ENCODE peak calls at places on chromosomes 5 and 9, in seven cellular contexts. X, U, T, D, F, E and V are unnamed samples.
A peak's percentile ranks its signal among the peaks of the same experiment; 100 is the strongest.

GRCh38 chr5:133531634-133532033 is 80.7 kb downstream of the FSTL4 start:
- DNase-seq in X (no peak), U (no peak), E (no peak), D (peak; percentile 27), F (no peak), T (peak; percentile 17), V (no peak)

GRCh38 chr5:177364159-177364962 is 6.6 kb downstream of the RGS14 start:
- DNase-seq in D (no peak), X (no peak), E (no peak), F (no peak), U (no peak), T (no peak), V (no peak)

GRCh38 chr9:94740191-94740874 is 13.8 kb downstream of the AOPEP start:
- DNase-seq in F (no peak), U (no peak), T (no peak), E (no peak), X (no peak), D (no peak), V (no peak)

GRCh38 chr5:118008779-118009178 is 979.6 kb downstream of the DTWD2 start:
- DNase-seq in T (no peak), X (no peak), D (no peak), F (no peak), U (no peak), E (no peak), V (no peak)

GRCh38 chr5:94674841-94675382 is 56.4 kb downstream of the SLF1 start:
- DNase-seq in U (no peak), D (no peak), E (peak; percentile 18), T (peak; percentile 28), X (no peak), F (no peak), V (no peak)

GRCh38 chr5:142808778-142809606 is 38.8 kb downstream of the ARHGAP26 start:
- DNase-seq in F (no peak), D (no peak), E (no peak), X (no peak), T (no peak), U (no peak), V (no peak)

GRCh38 chr9:99873531-99873930 is 32.9 kb upstream of the STX17 start:
- DNase-seq in E (peak; percentile 23), T (peak; percentile 85), F (no peak), U (no peak), X (no peak), D (no peak), V (no peak)

GRCh38 chr9:105296889-105297288 is 52.4 kb downstream of the SLC44A1 start:
- DNase-seq in D (peak; percentile 46), E (peak; percentile 98), F (no peak), T (peak; percentile 90), X (peak; percentile 95), U (peak; percentile 20), V (no peak)

GRCh38 chr5:177094224-177095087 is 7.7 kb downstream of the FGFR4 start:
- DNase-seq in D (peak; percentile 43), U (no peak), E (peak; percentile 92), T (peak; percentile 84), X (no peak), F (no peak), V (no peak)

GRCh38 chr5:158802941-158803341 is 296.8 kb downstream of the EBF1 start:
- DNase-seq in F (no peak), D (no peak), T (peak; percentile 3), U (no peak), E (no peak), X (no peak), V (no peak)

DNA sequence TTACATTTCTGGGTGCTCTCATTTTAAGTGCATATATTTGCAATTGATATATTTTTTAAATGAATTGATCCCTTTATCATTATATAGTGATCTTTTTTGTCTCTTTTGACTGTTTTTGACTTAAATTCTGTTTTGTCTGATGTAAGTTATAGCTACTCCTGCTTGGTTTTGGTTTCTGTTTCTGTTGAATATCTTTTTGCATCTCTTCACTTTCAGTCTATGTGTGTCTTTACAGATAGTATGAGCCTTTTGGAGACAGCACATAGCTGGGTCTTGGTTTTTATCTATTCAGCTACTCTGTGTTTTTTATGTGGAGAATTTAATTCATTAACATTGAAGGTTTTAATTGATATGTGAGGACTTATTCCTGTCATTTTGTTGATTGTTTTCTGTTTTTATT is 311.3 kb downstream of the SPATA31D1 start:
- DNase-seq in D (no peak), E (peak; percentile 10), U (no peak), X (no peak), T (no peak), F (no peak), V (no peak)
- H3K4ac ChIP-seq in D (no peak overlapping the region), E (no peak overlapping the region), U (no peak overlapping the region), X (no peak overlapping the region), T (no peak overlapping the region), F (no peak overlapping the region), V (no peak overlapping the region)

GRCh38 chr5:96648023-96648422 is 14.2 kb upstream of the CAST start:
- DNase-seq in E (no peak), T (no peak), U (no peak), D (no peak), F (no peak), X (no peak), V (no peak)
- H3K4ac ChIP-seq in E (no peak overlapping the region), T (no peak overlapping the region), U (no peak overlapping the region), D (no peak overlapping the region), F (no peak overlapping the region), X (no peak overlapping the region), V (no peak overlapping the region)

GRCh38 chr5:138545919-138546562 is 3.0 kb upstream of the ETF1 start:
- DNase-seq in D (peak; percentile 72), T (peak; percentile 49), U (no peak), F (no peak), X (no peak), E (peak; percentile 42), V (no peak)
- H3K4ac ChIP-seq in D (no peak overlapping the region), T (no peak overlapping the region), U (no peak overlapping the region), F (no peak overlapping the region), X (no peak overlapping the region), E (no peak overlapping the region), V (no peak overlapping the region)

GRCh38 chr5:153756540-153756939 is 266.1 kb downstream of the GRIA1 start:
- DNase-seq in U (no peak), D (no peak), T (peak; percentile 6), X (peak; percentile 64), F (no peak), E (peak; percentile 12), V (no peak)

GRCh38 chr5:153752890-153753289 is 262.4 kb downstream of the GRIA1 start:
- DNase-seq in F (no peak), D (no peak), X (peak; percentile 65), T (no peak), U (no peak), E (no peak), V (no peak)

GRCh38 chr5:153753645-153754432 is 263.4 kb downstream of the GRIA1 start:
- DNase-seq in U (no peak), T (no peak), F (no peak), E (no peak), X (peak; percentile 72), D (no peak), V (no peak)

GRCh38 chr5:153755913-153756500 is 265.5 kb downstream of the GRIA1 start:
- DNase-seq in X (no peak), T (no peak), E (no peak), D (no peak), U (no peak), F (no peak), V (no peak)
- H3K4ac ChIP-seq in X (no peak overlapping the region), T (no peak overlapping the region), E (no peak overlapping the region), D (no peak overlapping the region), U (no peak overlapping the region), F (no peak overlapping the region), V (no peak overlapping the region)

GRCh38 chr5:11684607-11685006 is 219.6 kb downstream of the CTNND2 start:
- DNase-seq in U (no peak), D (no peak), X (no peak), E (no peak), F (no peak), T (no peak), V (no peak)
- H3K4ac ChIP-seq in U (no peak overlapping the region), D (no peak overlapping the region), X (no peak overlapping the region), E (no peak overlapping the region), F (no peak overlapping the region), T (no peak overlapping the region), V (no peak overlapping the region)

DNA sequence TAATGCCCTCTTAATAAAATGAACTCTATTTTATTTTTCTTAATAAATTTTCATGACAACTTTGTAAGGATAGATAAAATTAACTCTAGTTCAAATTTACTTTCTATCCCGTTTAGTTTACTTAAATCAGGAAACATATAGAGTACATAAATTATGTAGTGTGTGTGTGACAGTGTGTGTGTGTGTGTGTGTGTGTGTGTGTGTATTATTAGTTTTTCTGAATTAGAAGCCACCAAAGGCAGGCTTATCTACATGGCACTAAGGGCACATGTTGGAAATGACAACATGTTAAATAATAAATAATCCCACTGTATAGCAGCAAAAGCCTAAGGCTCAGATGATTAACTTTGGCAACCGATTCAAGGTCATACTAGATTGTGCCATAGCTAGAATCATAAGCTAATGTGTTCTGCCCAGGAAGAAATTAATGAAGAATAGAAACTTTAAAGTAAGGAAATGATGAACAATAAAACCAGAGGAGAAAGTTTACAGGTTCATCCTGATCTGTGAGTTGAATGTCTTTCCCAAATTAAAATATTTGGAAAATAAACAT is 54.6 kb downstream of the MEGF9 start:
- DNase-seq in X (no peak), U (no peak), D (no peak), E (no peak), T (no peak), F (no peak), V (no peak)
- H3K4ac ChIP-seq in X (no peak overlapping the region), U (no peak overlapping the region), D (no peak overlapping the region), E (no peak overlapping the region), T (no peak overlapping the region), F (no peak overlapping the region), V (no peak overlapping the region)

GRCh38 chr5:137492321-137492720 is 6.8 kb downstream of the SPOCK1 start:
- DNase-seq in D (no peak), X (no peak), U (no peak), T (peak; percentile 77), E (no peak), F (no peak), V (no peak)
- H3K4ac ChIP-seq in D (no peak overlapping the region), X (no peak overlapping the region), U (no peak overlapping the region), T (no peak overlapping the region), E (no peak overlapping the region), F (no peak overlapping the region), V (no peak overlapping the region)

GRCh38 chr5:40405230-40405629 is 274.5 kb upstream of the PTGER4 start:
- DNase-seq in D (no peak), X (no peak), F (no peak), E (peak; percentile 50), T (no peak), U (no peak), V (no peak)

GRCh38 chr5:40409600-40409999 is 270.1 kb upstream of the PTGER4 start:
- DNase-seq in D (peak; percentile 19), X (no peak), F (no peak), T (no peak), E (no peak), U (no peak), V (no peak)

GRCh38 chr5:40406426-40407211 is 273.1 kb upstream of the PTGER4 start:
- DNase-seq in X (no peak), U (no peak), D (no peak), F (no peak), T (no peak), E (peak; percentile 40), V (no peak)

GRCh38 chr5:40404613-40405012 is 275.1 kb upstream of the PTGER4 start:
- DNase-seq in T (no peak), D (no peak), X (no peak), F (no peak), U (no peak), E (no peak), V (no peak)

DNA sequence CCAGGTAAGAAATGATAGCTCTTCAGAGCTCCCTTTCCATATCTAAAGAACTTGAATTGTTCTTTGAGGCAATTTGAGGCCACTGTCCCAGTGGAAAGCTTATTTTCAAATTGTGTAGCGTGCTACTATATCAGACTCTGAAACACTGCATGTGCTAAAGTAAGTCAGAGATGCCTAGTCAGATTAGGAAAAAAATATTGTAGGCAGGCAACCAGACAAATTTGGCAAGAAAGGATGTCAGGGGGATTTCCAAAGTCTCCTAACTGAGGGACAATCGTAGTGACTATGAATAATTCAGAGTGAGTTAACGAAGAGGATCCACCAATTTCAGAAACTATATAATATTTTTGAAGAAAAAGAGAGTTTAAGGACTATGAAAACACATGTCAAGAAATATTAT is 273.7 kb upstream of the PTGER4 start:
- DNase-seq in U (no peak), X (no peak), F (no peak), E (peak; percentile 69), T (no peak), D (peak; percentile 30), V (no peak)
- H3K4ac ChIP-seq in U (no peak overlapping the region), X (no peak overlapping the region), F (no peak overlapping the region), E (no peak overlapping the region), T (no peak overlapping the region), D (no peak overlapping the region), V (no peak overlapping the region)